ENCODE peak calls at places on chromosome 16, in six cellular contexts. One of them, this sample, is unnamed.

GRCh38 chr16:56332464-56333079 is 92.8 kb downstream of the AMFR start:
- DNase-seq in breast epithelium: no peak
- DNase-seq in sigmoid colon: no peak
- DNase-seq in H1: peak
- DNase-seq in GM23338: peak
- DNase-seq in endothelial cell of umbilical vein: peak
- DNase-seq in this sample: peak

GRCh38 chr16:49934557-49935260 is 78.8 kb upstream of the ZNF423 start:
- DNase-seq in breast epithelium: no peak
- DNase-seq in sigmoid colon: peak
- DNase-seq in H1: no peak
- DNase-seq in GM23338: no peak
- DNase-seq in endothelial cell of umbilical vein: no peak
- DNase-seq in this sample: no peak

GRCh38 chr16:13997933-13998332 is 73.2 kb upstream of the MRTFB start:
- DNase-seq in breast epithelium: no peak
- DNase-seq in sigmoid colon: no peak
- DNase-seq in H1: no peak
- DNase-seq in GM23338: no peak
- DNase-seq in endothelial cell of umbilical vein: peak
- DNase-seq in this sample: no peak

GRCh38 chr16:27769561-27770222 is 219.7 kb downstream of the KATNIP start:
- DNase-seq in breast epithelium: peak
- DNase-seq in sigmoid colon: no peak
- DNase-seq in H1: no peak
- DNase-seq in GM23338: no peak
- DNase-seq in endothelial cell of umbilical vein: no peak
- DNase-seq in this sample: no peak

GRCh38 chr16:71526111-71526998 is at the start of gene CHST4:
- DNase-seq in breast epithelium: peak
- DNase-seq in sigmoid colon: no peak
- DNase-seq in H1: peak
- DNase-seq in GM23338: peak
- DNase-seq in endothelial cell of umbilical vein: no peak
- DNase-seq in this sample: no peak

GRCh38 chr16:75234856-75235696 is 16.3 kb downstream of the CTRB1 start:
- DNase-seq in breast epithelium: no peak
- DNase-seq in sigmoid colon: peak
- DNase-seq in H1: no peak
- DNase-seq in GM23338: no peak
- DNase-seq in endothelial cell of umbilical vein: no peak
- DNase-seq in this sample: no peak

GRCh38 chr16:23944381-23944780 is 108.6 kb downstream of the PRKCB start:
- DNase-seq in breast epithelium: no peak
- DNase-seq in sigmoid colon: no peak
- DNase-seq in H1: no peak
- DNase-seq in GM23338: no peak
- DNase-seq in endothelial cell of umbilical vein: no peak
- DNase-seq in this sample: no peak

GRCh38 chr16:12771341-12771798 is 32.3 kb downstream of the CPPED1 start:
- DNase-seq in breast epithelium: no peak
- DNase-seq in sigmoid colon: no peak
- DNase-seq in H1: no peak
- DNase-seq in GM23338: no peak
- DNase-seq in endothelial cell of umbilical vein: peak
- DNase-seq in this sample: no peak

GRCh38 chr16:27446721-27447120 is 44.7 kb downstream of the IL21R start:
- DNase-seq in breast epithelium: no peak
- DNase-seq in sigmoid colon: no peak
- DNase-seq in H1: no peak
- DNase-seq in GM23338: no peak
- DNase-seq in endothelial cell of umbilical vein: no peak
- DNase-seq in this sample: no peak

GRCh38 chr16:8936421-8936820 is 27.3 kb downstream of the USP7 start:
- DNase-seq in breast epithelium: no peak
- DNase-seq in sigmoid colon: no peak
- DNase-seq in H1: no peak
- DNase-seq in GM23338: peak
- DNase-seq in endothelial cell of umbilical vein: peak
- DNase-seq in this sample: peak

GRCh38 chr16:68629315-68629900 is 15.7 kb upstream of the CDH3 start:
- DNase-seq in breast epithelium: no peak
- DNase-seq in sigmoid colon: no peak
- DNase-seq in H1: no peak
- DNase-seq in GM23338: peak
- DNase-seq in endothelial cell of umbilical vein: no peak
- DNase-seq in this sample: no peak

GRCh38 chr16:68744744-68745280 is 7.7 kb downstream of the CDH1 start:
- DNase-seq in breast epithelium: peak
- DNase-seq in sigmoid colon: no peak
- DNase-seq in H1: peak
- DNase-seq in GM23338: peak
- DNase-seq in endothelial cell of umbilical vein: no peak
- DNase-seq in this sample: no peak

GRCh38 chr16:86618431-86619262 is 40.3 kb downstream of the FOXL1 start:
- DNase-seq in breast epithelium: no peak
- DNase-seq in sigmoid colon: no peak
- DNase-seq in H1: no peak
- DNase-seq in GM23338: no peak
- DNase-seq in endothelial cell of umbilical vein: peak
- DNase-seq in this sample: no peak

GRCh38 chr16:86622700-86623615 is 44.6 kb downstream of the FOXL1 start:
- DNase-seq in breast epithelium: no peak
- DNase-seq in sigmoid colon: no peak
- DNase-seq in H1: no peak
- DNase-seq in GM23338: no peak
- DNase-seq in endothelial cell of umbilical vein: no peak
- DNase-seq in this sample: no peak

GRCh38 chr16:86619263-86619935 is 41.0 kb downstream of the FOXL1 start:
- DNase-seq in breast epithelium: no peak
- DNase-seq in sigmoid colon: no peak
- DNase-seq in H1: no peak
- DNase-seq in GM23338: peak
- DNase-seq in endothelial cell of umbilical vein: no peak
- DNase-seq in this sample: peak

GRCh38 chr16:86621966-86622365 is 43.6 kb downstream of the FOXL1 start:
- DNase-seq in breast epithelium: no peak
- DNase-seq in sigmoid colon: no peak
- DNase-seq in H1: no peak
- DNase-seq in GM23338: no peak
- DNase-seq in endothelial cell of umbilical vein: no peak
- DNase-seq in this sample: no peak

GRCh38 chr16:86620184-86620583 is 41.8 kb downstream of the FOXL1 start:
- DNase-seq in breast epithelium: no peak
- DNase-seq in sigmoid colon: no peak
- DNase-seq in H1: no peak
- DNase-seq in GM23338: no peak
- DNase-seq in endothelial cell of umbilical vein: no peak
- DNase-seq in this sample: no peak
- TF ChIP-seq POLR2AphosphoS5 in breast epithelium: no peak
- TF ChIP-seq POLR2AphosphoS5 in sigmoid colon: no peak
- TF ChIP-seq POLR2AphosphoS5 in H1: no peak
- TF ChIP-seq POLR2AphosphoS5 in GM23338: no peak
- TF ChIP-seq POLR2AphosphoS5 in endothelial cell of umbilical vein: no peak
- TF ChIP-seq POLR2AphosphoS5 in this sample: no peak

GRCh38 chr16:67161595-67162058 is 1.9 kb downstream of the FBXL8 start:
- DNase-seq in breast epithelium: no peak
- DNase-seq in sigmoid colon: no peak
- DNase-seq in H1: peak
- DNase-seq in GM23338: no peak
- DNase-seq in endothelial cell of umbilical vein: no peak
- DNase-seq in this sample: no peak
- H3K4me3 ChIP-seq in breast epithelium: peak
- H3K4me3 ChIP-seq in sigmoid colon: no peak
- H3K4me3 ChIP-seq in H1: no peak
- H3K4me3 ChIP-seq in GM23338: peak
- H3K4me3 ChIP-seq in endothelial cell of umbilical vein: no peak
- H3K4me3 ChIP-seq in this sample: peak

DNA sequence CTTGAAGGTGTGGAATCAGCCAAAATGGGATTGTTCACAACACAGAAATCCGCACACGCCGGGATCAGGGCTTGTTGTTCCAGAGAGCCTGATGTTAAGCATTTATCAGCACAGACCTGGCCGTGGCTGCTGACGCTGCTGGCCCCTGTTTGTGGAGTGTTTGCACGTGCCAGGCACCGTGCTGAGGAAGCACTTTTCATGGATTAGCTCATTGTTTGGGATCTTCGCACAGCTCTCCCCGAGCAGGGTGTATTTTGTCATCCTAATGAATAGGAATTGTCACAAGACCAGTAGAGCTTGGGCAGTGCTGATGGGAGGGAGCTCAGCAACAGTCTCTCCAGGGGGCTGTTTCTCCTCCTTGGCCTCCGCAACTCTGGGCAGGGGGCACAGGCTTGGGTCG is 160.4 kb upstream of the PLCG2 start:
- DNase-seq in breast epithelium: no peak
- DNase-seq in sigmoid colon: no peak
- DNase-seq in H1: no peak
- DNase-seq in GM23338: no peak
- DNase-seq in endothelial cell of umbilical vein: no peak
- DNase-seq in this sample: no peak
- TF ChIP-seq POLR2AphosphoS5 in breast epithelium: no peak
- TF ChIP-seq POLR2AphosphoS5 in sigmoid colon: no peak
- TF ChIP-seq POLR2AphosphoS5 in H1: no peak
- TF ChIP-seq POLR2AphosphoS5 in GM23338: no peak
- TF ChIP-seq POLR2AphosphoS5 in endothelial cell of umbilical vein: no peak
- TF ChIP-seq POLR2AphosphoS5 in this sample: no peak

DNA sequence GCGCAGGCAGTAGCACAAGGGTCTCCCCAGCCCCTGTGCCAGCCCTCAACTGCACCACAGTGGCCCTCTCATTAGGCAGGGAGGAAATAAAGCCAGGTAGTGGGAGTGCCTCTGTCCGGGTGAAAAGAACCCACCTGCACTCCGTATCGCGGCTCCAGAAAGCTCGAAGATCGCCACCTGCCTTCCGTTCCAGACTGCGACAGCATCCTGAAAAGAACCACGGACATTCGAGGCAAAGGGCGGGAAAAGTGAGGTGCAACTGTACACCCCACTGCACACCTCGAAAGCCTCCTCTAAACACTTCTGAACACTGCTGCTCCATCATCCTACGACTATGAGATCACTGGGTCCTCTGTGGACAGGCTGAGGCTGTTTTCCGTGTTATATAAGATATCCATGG is 28.7 kb downstream of the IFT140 start:
- DNase-seq in breast epithelium: no peak
- DNase-seq in sigmoid colon: no peak
- DNase-seq in H1: no peak
- DNase-seq in GM23338: peak
- DNase-seq in endothelial cell of umbilical vein: no peak
- DNase-seq in this sample: no peak
- H3K4me3 ChIP-seq in breast epithelium: no peak
- H3K4me3 ChIP-seq in sigmoid colon: no peak
- H3K4me3 ChIP-seq in H1: no peak
- H3K4me3 ChIP-seq in GM23338: no peak
- H3K4me3 ChIP-seq in endothelial cell of umbilical vein: no peak
- H3K4me3 ChIP-seq in this sample: no peak

DNA sequence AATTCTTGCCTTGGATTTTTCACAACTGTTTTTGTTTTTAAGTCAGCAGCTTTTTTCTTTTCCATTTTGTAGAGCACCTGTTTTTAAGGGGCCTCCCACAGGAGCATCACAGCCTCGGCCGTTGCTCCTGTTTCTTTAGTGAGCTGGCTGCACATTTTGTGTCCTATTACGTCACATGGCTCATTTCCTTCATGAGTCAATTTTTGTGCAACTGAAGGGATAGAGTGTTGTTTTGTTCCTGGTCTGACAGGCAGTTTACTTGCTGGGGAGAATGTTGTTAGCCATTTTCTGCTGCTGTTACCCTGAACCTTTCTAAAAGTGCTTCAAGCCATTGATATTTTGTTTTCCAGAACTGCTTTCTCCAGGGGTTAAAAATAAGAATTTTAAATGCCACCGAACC is 45.0 kb upstream of the CRISPLD2 start:
- DNase-seq in breast epithelium: no peak
- DNase-seq in sigmoid colon: peak
- DNase-seq in H1: no peak
- DNase-seq in GM23338: no peak
- DNase-seq in endothelial cell of umbilical vein: peak
- DNase-seq in this sample: peak
- TF ChIP-seq POLR2AphosphoS5 in breast epithelium: no peak
- TF ChIP-seq POLR2AphosphoS5 in sigmoid colon: peak
- TF ChIP-seq POLR2AphosphoS5 in H1: no peak
- TF ChIP-seq POLR2AphosphoS5 in GM23338: no peak
- TF ChIP-seq POLR2AphosphoS5 in endothelial cell of umbilical vein: no peak
- TF ChIP-seq POLR2AphosphoS5 in this sample: no peak

GRCh38 chr16:4293181-4293716 is 20.4 kb upstream of the TFAP4 start:
- DNase-seq in breast epithelium: no peak
- DNase-seq in sigmoid colon: no peak
- DNase-seq in H1: no peak
- DNase-seq in GM23338: peak
- DNase-seq in endothelial cell of umbilical vein: no peak
- DNase-seq in this sample: no peak
- H3K4me3 ChIP-seq in breast epithelium: peak
- H3K4me3 ChIP-seq in sigmoid colon: no peak
- H3K4me3 ChIP-seq in H1: peak
- H3K4me3 ChIP-seq in GM23338: peak
- H3K4me3 ChIP-seq in endothelial cell of umbilical vein: no peak
- H3K4me3 ChIP-seq in this sample: no peak

DNA sequence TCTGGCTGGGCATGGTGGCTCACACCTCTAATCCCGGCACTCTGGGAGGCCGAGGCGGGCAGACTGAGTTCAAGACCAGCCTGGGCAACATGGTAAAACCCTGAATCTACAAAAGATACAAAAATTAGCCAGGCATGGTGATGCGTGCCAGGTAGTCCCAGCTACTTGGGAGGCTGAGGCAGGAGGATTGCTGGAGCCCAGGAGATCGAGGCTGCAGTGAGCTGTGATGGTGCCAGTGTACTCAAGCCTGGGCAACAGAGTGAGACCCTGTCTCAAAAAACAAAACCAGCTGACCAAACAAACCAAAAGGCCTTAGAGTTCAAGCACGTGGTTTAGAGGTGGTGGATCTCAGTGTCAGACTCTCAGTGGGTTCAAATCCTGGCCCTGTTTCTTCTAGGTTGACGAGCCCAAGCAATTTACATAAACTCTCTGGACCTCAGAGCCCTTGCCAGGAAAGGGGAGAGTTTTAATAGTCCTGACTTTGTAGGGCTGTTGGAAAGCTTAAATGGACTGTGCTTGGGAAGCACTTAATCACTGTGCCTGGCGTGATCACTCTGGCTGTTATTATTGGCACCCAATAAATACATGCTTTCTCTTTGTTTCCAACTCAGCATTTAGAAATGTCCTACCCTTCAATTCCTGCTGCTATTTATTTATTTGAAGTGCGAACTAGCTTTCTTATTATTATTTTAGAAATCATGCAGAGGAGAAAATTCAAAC is 44.7 kb downstream of the ABCC1 start:
- DNase-seq in breast epithelium: no peak
- DNase-seq in sigmoid colon: no peak
- DNase-seq in H1: no peak
- DNase-seq in GM23338: no peak
- DNase-seq in endothelial cell of umbilical vein: peak
- DNase-seq in this sample: no peak
- TF ChIP-seq POLR2AphosphoS5 in breast epithelium: no peak
- TF ChIP-seq POLR2AphosphoS5 in sigmoid colon: no peak
- TF ChIP-seq POLR2AphosphoS5 in H1: no peak
- TF ChIP-seq POLR2AphosphoS5 in GM23338: no peak
- TF ChIP-seq POLR2AphosphoS5 in endothelial cell of umbilical vein: peak
- TF ChIP-seq POLR2AphosphoS5 in this sample: no peak

This sample was measured in Panc1.